ENCODE peak calls at places on chromosomes 1 and 21, in ten cellular contexts. N is Ammon's horn; Q is GM12864; W is cardiac muscle cell; T is WERI-Rb-1; D is lower lobe of right lung; Y is AG09319; Z is stimulated activated CD4-positive, alpha-beta T cell treated with anti-CD3 and anti-CD28 coated beads, TNF-alpha, amount 100 ng/mL, for 48 hours; V is stimulated activated CD8-positive, alpha-beta memory T cell treated with anti-CD3 and anti-CD28 coated beads, Interleukin-7, amount 100 ng/mL, for 1 hour; S is NCI-H1092. X is an unnamed sample.

GRCh38 chr1:110513511-110513910 is 5.5 kb downstream of the KCNA10 start:
- DNase-seq in N (no peak), Q (no peak), W (no peak), T (peak; percentile 55), D (no peak), Y (no peak), Z (no peak), V (no peak), S (no peak), X (no peak)

GRCh38 chr1:180912211-180912800 is 391 bp upstream of the KIAA1614 start:
- DNase-seq in N (no peak), Q (no peak), W (peak; percentile 68), T (no peak), D (no peak), Y (no peak), Z (no peak), V (no peak), S (no peak), X (no peak)

GRCh38 chr1:25787477-25788043 is 12.4 kb upstream of the SELENON start:
- DNase-seq in N (no peak), Q (no peak), W (no peak), T (no peak), D (no peak), Y (no peak), Z (no peak), V (no peak), S (no peak), X (no peak)

GRCh38 chr1:18668750-18669404 is 38.2 kb downstream of the PAX7 start:
- DNase-seq in N (no peak), Q (no peak), W (no peak), T (peak; percentile 56), D (peak; percentile 54), Y (no peak), Z (no peak), V (no peak), S (no peak), X (no peak)

GRCh38 chr1:209601809-209602657 is 18.5 kb downstream of the CAMK1G start:
- DNase-seq in N (peak; percentile 87), Q (no peak), W (peak; percentile 56), T (peak; percentile 22), D (no peak), Y (peak; percentile 25), Z (peak; percentile 2), V (no peak), S (no peak), X (peak; percentile 36)

GRCh38 chr1:55584521-55585401 is 369.6 kb upstream of the USP24 start:
- DNase-seq in N (peak; percentile 73), Q (no peak), W (no peak), T (no peak), D (no peak), Y (peak; percentile 64), Z (no peak), V (no peak), S (peak; percentile 52), X (peak; percentile 46)

GRCh38 chr1:247440001-247440620 is 17.8 kb downstream of the OR2B11 start:
- DNase-seq in N (no peak), Q (peak; percentile 70), W (no peak), T (no peak), D (no peak), Y (no peak), Z (no peak), V (no peak), S (no peak), X (no peak)

GRCh38 chr1:201709564-201710295 is 119.2 kb upstream of the IPO9 start:
- DNase-seq in N (peak; percentile 85), Q (no peak), W (peak; percentile 77), T (peak; percentile 93), D (peak; percentile 78), Y (no peak), Z (peak; percentile 20), V (peak; percentile 21), S (peak; percentile 48), X (no peak)

GRCh38 chr1:109251277-109252166 is 2.2 kb downstream of the CELSR2 start:
- DNase-seq in N (no peak), Q (no peak), W (no peak), T (no peak), D (no peak), Y (no peak), Z (no peak), V (no peak), S (no peak), X (no peak)

GRCh38 chr1:32181065-32181464 is 1.6 kb downstream of the TXLNA start:
- DNase-seq in N (no peak), Q (no peak), W (no peak), T (no peak), D (no peak), Y (no peak), Z (no peak), V (no peak), S (no peak), X (no peak)

GRCh38 chr1:72777918-72778317 is 495.6 kb upstream of the NEGR1 start:
- DNase-seq in N (no peak), Q (no peak), W (peak; percentile 22), T (no peak), D (no peak), Y (no peak), Z (no peak), V (no peak), S (no peak), X (no peak)

GRCh38 chr1:100397681-100398080 is 45.4 kb downstream of the CDC14A start:
- DNase-seq in N (no peak), Q (no peak), W (no peak), T (no peak), D (no peak), Y (no peak), Z (no peak), V (no peak), S (no peak), X (no peak)

GRCh38 chr1:42940851-42941639 is 17.6 kb downstream of the SLC2A1 start:
- DNase-seq in N (no peak), Q (no peak), W (no peak), T (no peak), D (no peak), Y (peak; percentile 75), Z (no peak), V (no peak), S (no peak), X (no peak)

GRCh38 chr1:89525169-89525855 is 683 bp downstream of the LRRC8B start:
- DNase-seq in N (peak; percentile 37), Q (no peak), W (peak; percentile 23), T (peak; percentile 45), D (peak; percentile 78), Y (no peak), Z (no peak), V (peak; percentile 5), S (peak; percentile 14), X (peak; percentile 29)

GRCh38 chr1:165344736-165345135 is 11.8 kb downstream of the LMX1A start:
- DNase-seq in N (no peak), Q (no peak), W (no peak), T (no peak), D (no peak), Y (no peak), Z (no peak), V (no peak), S (no peak), X (no peak)

GRCh38 chr1:231778009-231778719 is 151.6 kb downstream of the DISC1 start:
- DNase-seq in N (peak; percentile 67), Q (no peak), W (peak; percentile 57), T (no peak), D (peak; percentile 56), Y (no peak), Z (no peak), V (no peak), S (no peak), X (peak; percentile 29)

GRCh38 chr1:217138839-217139466 is 415.7 kb upstream of the ESRRG start:
- DNase-seq in N (no peak), Q (no peak), W (no peak), T (no peak), D (no peak), Y (no peak), Z (no peak), V (no peak), S (no peak), X (no peak)

GRCh38 chr1:53572061-53572801 is 113.0 kb downstream of the DMRTB1 start:
- DNase-seq in N (peak; percentile 42), Q (no peak), W (peak; percentile 87), T (peak; percentile 53), D (no peak), Y (peak; percentile 31), Z (no peak), V (no peak), S (peak; percentile 29), X (peak; percentile 12)

GRCh38 chr1:161905269-161905884 is 118.3 kb downstream of the OLFML2B start:
- DNase-seq in N (no peak), Q (peak; percentile 5), W (peak; percentile 32), T (peak; percentile 33), D (no peak), Y (no peak), Z (no peak), V (no peak), S (no peak), X (no peak)

GRCh38 chr21:43866659-43867331 is 1.8 kb downstream of the AGPAT3 start:
- DNase-seq in N (no peak), Q (no peak), W (no peak), T (no peak), D (no peak), Y (no peak), Z (peak; percentile 40), V (no peak), S (no peak), X (no peak)

GRCh38 chr1:59229138-59229537 is 67.8 kb upstream of the FGGY start:
- DNase-seq in N (peak; percentile 16), Q (no peak), W (no peak), T (no peak), D (no peak), Y (peak; percentile 51), Z (no peak), V (no peak), S (no peak), X (no peak)

GRCh38 chr1:77797991-77798390 is 18.5 kb downstream of the MIGA1 start:
- DNase-seq in N (no peak), Q (no peak), W (no peak), T (no peak), D (no peak), Y (no peak), Z (no peak), V (no peak), S (no peak), X (no peak)

GRCh38 chr1:91026320-91026719 is 4.5 kb upstream of the ZNF644 start:
- DNase-seq in N (no peak), Q (peak; percentile 35), W (no peak), T (no peak), D (no peak), Y (no peak), Z (no peak), V (no peak), S (no peak), X (no peak)

GRCh38 chr1:53575141-53575947 is 116.1 kb downstream of the DMRTB1 start:
- DNase-seq in N (no peak), Q (no peak), W (no peak), T (peak; percentile 3), D (no peak), Y (no peak), Z (no peak), V (no peak), S (no peak), X (no peak)

GRCh38 chr1:9909222-9910046 is 635 bp downstream of the CTNNBIP1 start:
- DNase-seq in N (no peak), Q (no peak), W (no peak), T (no peak), D (peak; percentile 59), Y (no peak), Z (no peak), V (no peak), S (no peak), X (peak; percentile 33)

GRCh38 chr1:247118946-247119446 is 14.8 kb upstream of the ZNF669 start:
- DNase-seq in N (no peak), Q (no peak), W (peak; percentile 80), T (peak; percentile 83), D (no peak), Y (no peak), Z (peak; percentile 32), V (no peak), S (peak; percentile 52), X (peak; percentile 45)

GRCh38 chr1:171844381-171844780 is 3.1 kb downstream of the DNM3 start:
- DNase-seq in N (peak; percentile 12), Q (no peak), W (no peak), T (no peak), D (no peak), Y (no peak), Z (no peak), V (no peak), S (no peak), X (no peak)

GRCh38 chr1:54136269-54136896 is 16.4 kb downstream of the CDCP2 start:
- DNase-seq in N (no peak), Q (no peak), W (no peak), T (no peak), D (no peak), Y (no peak), Z (no peak), V (no peak), S (no peak), X (no peak)

X was measured in DMS 273 treated with DMSO at 0.1 percent for 48 hours.